ENCODE peak calls at places on chromosomes 6 and 20, in eight cellular contexts. X is brain microvascular endothelial cell, R is BE2C, T is ovary, L is PC-3, Z is fibroblast of the aortic adventitia, D is upper lobe of right lung, C is astrocyte of the spinal cord. A is an unnamed sample.

GRCh38 chr20:20393770-20394169 is 25.9 kb downstream of the INSM1 start:
- DNase-seq in T (no peak), R (no peak), X (no peak), D (no peak), C (no peak), L (no peak), Z (no peak), A (peak)

GRCh38 chr20:43766395-43766794 is 39.6 kb upstream of the GTSF1L start:
- DNase-seq in R (no peak), C (no peak), Z (no peak), X (no peak), D (no peak), L (no peak), T (no peak), A (no peak)

GRCh38 chr20:37492096-37492625 is 28.9 kb upstream of the NNAT start:
- DNase-seq in X (no peak), T (no peak), D (no peak), C (no peak), Z (no peak), L (no peak), R (no peak), A (no peak)

GRCh38 chr20:47847882-47848485 is 62.7 kb upstream of the SULF2 start:
- DNase-seq in C (no peak), X (no peak), T (no peak), D (no peak), R (no peak), Z (no peak), L (peak), A (no peak)

GRCh38 chr6:41419385-41419784 is 84.0 kb downstream of the NCR2 start:
- DNase-seq in D (no peak), L (no peak), R (no peak), Z (no peak), C (no peak), X (no peak), T (no peak), A (no peak)

GRCh38 chr20:34066476-34067090 is 45.5 kb downstream of the EIF2S2 start:
- DNase-seq in X (no peak), Z (peak), L (peak), C (no peak), R (no peak), T (no peak), D (no peak), A (peak)

GRCh38 chr20:34458631-34459030 is 57.6 kb upstream of the DYNLRB1 start:
- DNase-seq in R (no peak), T (no peak), D (no peak), L (no peak), C (no peak), Z (no peak), X (no peak), A (peak)

GRCh38 chr20:58555078-58555765 is 40.0 kb upstream of the APCDD1L start:
- DNase-seq in Z (peak), R (no peak), C (peak), T (no peak), L (peak), X (peak), D (no peak), A (peak)

GRCh38 chr6:140319209-140319608 is 944.8 kb upstream of the CITED2 start:
- DNase-seq in L (peak), C (peak), T (no peak), X (peak), D (no peak), R (no peak), Z (peak), A (peak)

GRCh38 chr20:6735913-6736845 is 31.3 kb upstream of the BMP2 start:
- DNase-seq in R (no peak), D (no peak), Z (no peak), L (no peak), X (peak), T (no peak), C (no peak), A (no peak)

GRCh38 chr6:1598886-1599285 is 10.8 kb upstream of the FOXC1 start:
- DNase-seq in X (no peak), L (no peak), R (no peak), D (no peak), Z (no peak), T (no peak), C (no peak), A (no peak)

GRCh38 chr6:97059473-97059872 is 134.9 kb downstream of the KLHL32 start:
- DNase-seq in C (peak), X (peak), L (peak), Z (peak), R (no peak), T (no peak), D (no peak), A (peak)

GRCh38 chr6:43509142-43509983 is 783 bp downstream of the LRRC73 start:
- DNase-seq in L (no peak), D (no peak), Z (no peak), T (no peak), C (no peak), R (no peak), X (no peak), A (no peak)

GRCh38 chr20:58634121-58634817 is 16.8 kb upstream of the STX16 start:
- DNase-seq in R (no peak), Z (no peak), L (no peak), D (peak), T (peak), C (no peak), X (no peak), A (peak)

GRCh38 chr20:57622579-57623381 is 2.6 kb upstream of the ZBP1 start:
- DNase-seq in C (peak), Z (peak), L (peak), X (peak), R (peak), D (peak), T (no peak), A (peak)

GRCh38 chr20:56328861-56329260 is 29.9 kb upstream of the FAM210B start:
- DNase-seq in C (no peak), X (peak), R (no peak), L (peak), Z (peak), T (no peak), D (no peak), A (peak)

GRCh38 chr20:1945134-1945618 is 48.7 kb downstream of the PDYN start:
- DNase-seq in D (peak), L (no peak), X (no peak), Z (peak), T (peak), C (no peak), R (no peak), A (peak)

GRCh38 chr20:22584922-22585785 is 782 bp upstream of the FOXA2 start:
- DNase-seq in X (no peak), C (no peak), T (no peak), R (no peak), L (peak), Z (no peak), D (peak), A (no peak)

GRCh38 chr6:41634657-41635056 is 3.6 kb upstream of the MDFI start:
- DNase-seq in X (no peak), R (peak), L (no peak), T (no peak), D (peak), C (peak), Z (no peak), A (peak)

GRCh38 chr6:137602311-137602710 is 108.1 kb upstream of the OLIG3 start:
- DNase-seq in D (no peak), L (no peak), X (no peak), T (no peak), Z (no peak), R (no peak), C (no peak), A (no peak)

GRCh38 chr6:137602871-137603270 is 108.7 kb upstream of the OLIG3 start:
- DNase-seq in T (no peak), L (no peak), Z (no peak), C (no peak), R (no peak), D (no peak), X (no peak), A (no peak)

GRCh38 chr6:137601471-137601870 is 107.3 kb upstream of the OLIG3 start:
- DNase-seq in Z (no peak), X (no peak), D (no peak), T (no peak), R (no peak), L (no peak), C (no peak), A (no peak)
- H3K4me3 ChIP-seq in Z (no peak), X (no peak), D (no peak), T (no peak), R (no peak), L (no peak), C (no peak), A (no peak)

DNA sequence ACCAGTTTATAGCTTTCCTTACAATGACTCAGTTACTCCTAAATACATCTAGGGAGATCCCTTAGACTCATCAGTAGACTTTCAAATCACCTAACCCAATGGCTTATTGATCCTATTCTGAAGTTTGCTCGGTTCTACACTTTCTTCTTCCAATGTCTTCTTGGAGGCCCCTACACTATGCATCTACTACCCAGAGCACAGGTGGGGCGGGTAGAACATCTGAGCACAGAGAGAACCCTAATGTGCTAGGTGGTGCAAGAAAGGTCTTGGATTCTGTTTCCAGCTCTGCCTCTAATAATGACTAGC is 58.8 kb upstream of the PIM1 start:
- DNase-seq in Z (no peak), R (no peak), D (no peak), X (no peak), L (no peak), T (no peak), C (no peak), A (no peak)
- TF ChIP-seq CTCF in Z (no peak), R (no peak), D (no peak), X (no peak), L (no peak), T (no peak), C (no peak), A (no peak)

DNA sequence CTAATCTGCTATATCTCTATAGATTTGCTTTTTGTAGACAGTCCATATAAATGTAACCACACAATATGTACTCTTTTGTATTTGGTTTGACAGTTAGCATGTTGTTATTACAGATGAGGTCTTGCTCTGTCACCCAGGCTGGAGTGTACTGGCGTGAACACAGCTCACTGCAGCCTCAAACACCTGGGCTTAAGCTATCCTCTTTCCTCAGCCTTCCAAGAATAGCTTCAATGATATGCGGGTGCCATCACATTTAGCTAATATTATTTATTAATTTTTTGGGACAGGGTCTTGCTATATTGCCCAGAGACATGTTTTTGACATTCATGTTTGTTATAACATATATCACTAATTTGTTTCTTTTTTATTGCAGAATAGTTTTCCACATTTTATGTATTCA is 10.8 kb downstream of the REPS1 start:
- DNase-seq in C (no peak), X (no peak), R (no peak), Z (no peak), L (no peak), D (no peak), T (no peak), A (no peak)
- H3K4me3 ChIP-seq in C (no peak), X (no peak), R (no peak), Z (no peak), L (no peak), D (no peak), T (no peak), A (no peak)

DNA sequence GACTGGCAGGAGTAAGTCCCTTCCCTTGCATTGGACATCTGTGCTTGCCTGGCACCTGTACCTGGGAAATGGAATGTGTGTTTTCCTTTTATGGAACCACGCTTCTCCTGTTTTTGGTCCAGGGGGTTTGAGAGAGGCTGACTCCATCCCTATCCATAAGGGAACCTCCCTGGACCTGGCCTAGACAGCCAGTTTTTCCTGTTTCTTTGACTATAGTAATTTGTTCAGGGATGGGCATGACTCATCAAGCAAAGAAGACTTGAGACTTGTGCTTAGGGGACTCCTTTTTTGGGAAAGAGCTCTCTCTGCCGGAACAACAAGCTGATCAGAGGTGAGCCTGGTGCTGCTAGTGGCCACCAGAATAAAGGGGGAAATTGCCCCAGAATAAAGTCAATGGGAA is 393.8 kb downstream of the CDH26 start:
- DNase-seq in L (peak), Z (no peak), R (no peak), C (no peak), T (no peak), D (no peak), X (no peak), A (no peak)
- TF ChIP-seq CTCF in L (no peak), Z (no peak), R (no peak), C (no peak), T (no peak), D (no peak), X (no peak), A (no peak)

A was measured in cardiac fibroblast.